ENCODE peak calls at places on chromosomes 16 and 17, in ten cellular contexts. H is amniotic stem cell; A is GM13977; B is T-helper 2 cell; O is activated CD4-positive, alpha-beta T cell treated with anti-CD3 and anti-CD28 coated beads for 24 hours; N is amygdala; Z is AG09309; W is KBM-7; F is NCI-H1930; I is HTR-8/SVneo. R is an unnamed sample.

GRCh38 chr17:56809106-56809819 is 24.5 kb downstream of the C17orf67 start:
- DNase-seq in H (no peak), N (no peak), B (no peak), O (no peak), A (no peak), Z (no peak), W (no peak), I (no peak), F (no peak), R (no peak)

GRCh38 chr16:88527186-88527936 is 42.8 kb upstream of the ZC3H18 start:
- DNase-seq in Z (no peak), B (peak), A (peak), F (peak), I (no peak), N (no peak), O (peak), H (no peak), W (peak), R (no peak)

GRCh38 chr17:32503251-32504165 is 16.7 kb downstream of the CDK5R1 start:
- DNase-seq in F (no peak), N (no peak), Z (no peak), A (peak), W (no peak), O (no peak), H (no peak), B (no peak), I (no peak), R (no peak)

GRCh38 chr16:14004031-14004718 is 66.9 kb upstream of the MRTFB start:
- DNase-seq in A (no peak), Z (no peak), W (no peak), F (no peak), I (no peak), H (no peak), B (no peak), N (no peak), O (no peak), R (no peak)

GRCh38 chr16:13892301-13892700 is 27.7 kb upstream of the ERCC4 start:
- DNase-seq in O (no peak), W (no peak), H (no peak), Z (no peak), N (no peak), I (no peak), A (no peak), F (no peak), B (no peak), R (no peak)

GRCh38 chr17:77869041-77869595 is 89.4 kb upstream of the TNRC6C start:
- DNase-seq in I (no peak), N (no peak), B (no peak), W (no peak), A (no peak), O (no peak), F (no peak), Z (no peak), H (no peak), R (no peak)

GRCh38 chr16:58563775-58564174 is 48.5 kb downstream of the SETD6 start:
- DNase-seq in A (no peak), B (no peak), F (no peak), I (no peak), W (no peak), N (no peak), H (no peak), Z (no peak), O (no peak), R (no peak)

GRCh38 chr16:57998484-57998883 is 2.0 kb downstream of the ZNF319 start:
- DNase-seq in N (no peak), H (no peak), B (peak), A (no peak), Z (no peak), F (no peak), W (peak), I (no peak), O (no peak), R (no peak)

GRCh38 chr16:29107299-29107698 is 122.4 kb downstream of the LAT start:
- DNase-seq in H (no peak), A (no peak), N (no peak), B (no peak), Z (no peak), F (peak), I (no peak), O (no peak), W (no peak), R (no peak)

GRCh38 chr16:81904320-81904719 is 107.0 kb downstream of the SDR42E1 start:
- DNase-seq in N (no peak), O (no peak), W (no peak), A (no peak), I (no peak), B (no peak), F (no peak), Z (no peak), H (no peak), R (no peak)

GRCh38 chr17:42120161-42121065 is 754 bp downstream of the KAT2A start:
- DNase-seq in W (no peak), O (no peak), A (peak), N (no peak), F (no peak), Z (no peak), B (no peak), H (no peak), I (peak), R (no peak)

GRCh38 chr16:73464834-73465233 is 416.9 kb upstream of the ZFHX3 start:
- DNase-seq in H (no peak), I (no peak), O (no peak), A (no peak), B (no peak), N (no peak), W (no peak), Z (no peak), F (no peak), R (no peak)

R was measured in NCI-H2081 treated with DMSO at 0.1 percent for 48 hours.